ENCODE peak calls at places on chromosomes 3 and 15, in six cellular contexts. K is esophagus squamous epithelium, Y is heart right ventricle, Q is uterus, P is fibroblast of lung, B is Panc1. V is an unnamed sample.

GRCh38 chr15:41661078-41661528 is 898 bp downstream of the MGA start:
- DNase-seq in K (no peak), Y (no peak), Q (no peak), P (no peak), B (no peak), V (peak; percentile 5)

GRCh38 chr3:172536993-172537419 is 13.8 kb upstream of the TNFSF10 start:
- DNase-seq in K (no peak), Y (no peak), Q (no peak), P (no peak), B (no peak), V (peak; percentile 99)

GRCh38 chr3:180534828-180535227 is 67.1 kb upstream of the TTC14 start:
- DNase-seq in K (no peak), Y (no peak), Q (no peak), P (no peak), B (no peak), V (no peak)

GRCh38 chr3:132432639-132433038 is 15.3 kb downstream of the DNAJC13 start:
- DNase-seq in K (no peak), Y (no peak), Q (no peak), P (peak; percentile 89), B (peak; percentile 42), V (peak; percentile 86)

GRCh38 chr15:58010983-58011382 is 54.5 kb downstream of the ALDH1A2 start:
- DNase-seq in K (no peak), Y (no peak), Q (no peak), P (no peak), B (no peak), V (no peak)

GRCh38 chr3:33398410-33398809 is 41.8 kb downstream of the UBP1 start:
- DNase-seq in K (no peak), Y (no peak), Q (no peak), P (no peak), B (no peak), V (no peak)

GRCh38 chr3:21041621-21042020 is 709.4 kb downstream of the ZNF385D start:
- DNase-seq in K (no peak), Y (no peak), Q (no peak), P (peak; percentile 7), B (no peak), V (no peak)

GRCh38 chr15:42059661-42060476 is 34.5 kb downstream of the PLA2G4D start:
- DNase-seq in K (no peak), Y (peak; percentile 41), Q (no peak), P (peak; percentile 16), B (peak; percentile 47), V (peak; percentile 41)

GRCh38 chr3:21524113-21524512 is 226.9 kb downstream of the ZNF385D start:
- DNase-seq in K (no peak), Y (no peak), Q (no peak), P (peak; percentile 42), B (no peak), V (no peak)

GRCh38 chr15:62495670-62496328 is 330.7 kb upstream of the C2CD4B start:
- DNase-seq in K (no peak), Y (no peak), Q (peak; percentile 73), P (peak; percentile 95), B (no peak), V (peak; percentile 68)

GRCh38 chr3:79258479-79258878 is 509.3 kb downstream of the ROBO1 start:
- DNase-seq in K (no peak), Y (no peak), Q (no peak), P (no peak), B (no peak), V (no peak)

GRCh38 chr3:124275421-124275820 is 283.5 kb upstream of the ROPN1 start:
- DNase-seq in K (no peak), Y (peak; percentile 57), Q (peak; percentile 49), P (no peak), B (no peak), V (no peak)

GRCh38 chr3:182241777-182242556 is 530.2 kb downstream of the SOX2 start:
- DNase-seq in K (no peak), Y (peak; percentile 23), Q (peak; percentile 61), P (peak; percentile 97), B (no peak), V (no peak)

GRCh38 chr3:27939940-27940339 is 217.8 kb upstream of the EOMES start:
- DNase-seq in K (no peak), Y (no peak), Q (no peak), P (peak; percentile 66), B (no peak), V (peak; percentile 12)

GRCh38 chr15:51680316-51680715 is 987 bp upstream of the SCG3 start:
- DNase-seq in K (no peak), Y (no peak), Q (no peak), P (no peak), B (no peak), V (no peak)

GRCh38 chr15:22786868-22787698 is 639 bp downstream of the NIPA1 start:
- DNase-seq in K (no peak), Y (peak; percentile 26), Q (peak; percentile 21), P (peak; percentile 30), B (no peak), V (peak; percentile 7)

GRCh38 chr3:98971183-98971681 is 69.7 kb upstream of the DCBLD2 start:
- DNase-seq in K (no peak), Y (no peak), Q (no peak), P (peak; percentile 98), B (no peak), V (peak; percentile 100)

GRCh38 chr3:191269289-191270085 is 59.7 kb upstream of the CCDC50 start:
- DNase-seq in K (no peak), Y (no peak), Q (no peak), P (peak; percentile 71), B (no peak), V (no peak)

GRCh38 chr3:174089592-174089991 is 692.0 kb downstream of the NLGN1 start:
- DNase-seq in K (no peak), Y (no peak), Q (no peak), P (no peak), B (no peak), V (no peak)

GRCh38 chr3:141148770-141149169 is 82.9 kb upstream of the PXYLP1 start:
- DNase-seq in K (no peak), Y (no peak), Q (no peak), P (no peak), B (no peak), V (no peak)

GRCh38 chr15:81897011-81897677 is 148.7 kb downstream of the MEX3B start:
- DNase-seq in K (no peak), Y (no peak), Q (no peak), P (peak; percentile 83), B (no peak), V (peak; percentile 9)

GRCh38 chr3:190076601-190077444 is 43.9 kb downstream of the P3H2 start:
- DNase-seq in K (no peak), Y (no peak), Q (peak; percentile 28), P (peak; percentile 99), B (peak; percentile 77), V (peak; percentile 99)

GRCh38 chr3:49699281-49699723 is 9.9 kb downstream of the RNF123 start:
- DNase-seq in K (no peak), Y (no peak), Q (no peak), P (no peak), B (no peak), V (no peak)

GRCh38 chr3:59001675-59002074 is 48.1 kb downstream of the CFAP20DC start:
- DNase-seq in K (no peak), Y (no peak), Q (no peak), P (no peak), B (no peak), V (no peak)

GRCh38 chr15:73051402-73051810 is 857 bp upstream of the NEO1 start:
- DNase-seq in K (no peak), Y (peak; percentile 72), Q (no peak), P (no peak), B (no peak), V (peak; percentile 17)

GRCh38 chr15:73051811-73052678 is at the start of gene NEO1:
- DNase-seq in K (peak; percentile 12), Y (peak; percentile 90), Q (peak; percentile 90), P (peak; percentile 74), B (no peak), V (peak; percentile 46)

GRCh38 chr15:73054417-73054963 is 2.2 kb downstream of the NEO1 start:
- DNase-seq in K (no peak), Y (no peak), Q (no peak), P (no peak), B (no peak), V (no peak)

GRCh38 chr15:73052679-73053397 is 575 bp downstream of the NEO1 start:
- DNase-seq in K (no peak), Y (peak; percentile 36), Q (peak; percentile 39), P (peak; percentile 39), B (no peak), V (peak; percentile 35)

GRCh38 chr15:73053398-73053723 is 1.1 kb downstream of the NEO1 start:
- DNase-seq in K (no peak), Y (no peak), Q (no peak), P (no peak), B (no peak), V (peak; percentile 16)
- H3K4me3 ChIP-seq in K (peak overlapping the region; percentile 90), Y (peak overlapping the region; percentile 87), Q (peak overlapping the region; percentile 64), P (peak overlapping the region; percentile 51), B (peak overlapping the region; percentile 51), V (peak overlapping the region; percentile 84)

DNA sequence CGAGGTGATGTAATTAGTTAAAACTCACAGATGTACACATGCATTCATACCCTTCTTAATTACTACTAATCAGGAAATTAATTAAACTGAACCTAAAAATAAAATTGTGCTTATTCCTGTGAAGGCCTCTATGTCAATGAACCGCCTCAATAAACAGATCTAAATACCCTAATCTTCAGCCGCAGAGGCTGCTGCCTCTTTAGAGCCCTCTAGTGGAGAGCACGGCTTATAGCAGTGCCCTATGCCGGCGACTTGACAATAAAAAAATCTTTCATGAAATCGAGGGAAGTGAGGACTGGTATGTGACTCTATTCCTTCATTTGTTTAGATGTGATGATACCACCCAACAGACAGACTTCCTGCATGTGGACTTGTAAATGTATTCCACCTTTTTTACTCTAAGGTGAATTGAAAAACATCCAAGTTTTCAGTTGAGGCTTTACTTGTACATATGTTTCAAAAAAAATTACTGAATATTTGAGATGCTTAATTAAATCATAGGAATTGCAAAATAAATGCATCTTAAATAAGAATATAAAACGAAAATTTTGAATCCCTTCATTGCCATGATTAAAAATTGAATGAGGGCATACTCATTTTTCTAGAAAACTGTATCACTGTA is 8.3 kb upstream of the EPHA3 start:
- DNase-seq in K (no peak), Y (peak; percentile 16), Q (no peak), P (peak; percentile 53), B (no peak), V (peak; percentile 62)
- TF ChIP-seq CTCF in K (peak; percentile 78), Y (peak; percentile 61), Q (peak; percentile 34), P (peak; percentile 99), B (peak; percentile 89), V (peak; percentile 84)

GRCh38 chr3:134609821-134610454 is 40.9 kb downstream of the KY start:
- DNase-seq in K (no peak), Y (no peak), Q (no peak), P (no peak), B (no peak), V (no peak)
- H3K36me3 ChIP-seq in K (no peaks in the 10 kb centered on the region), Y (no peaks in the 10 kb centered on the region), Q (no peaks in the 10 kb centered on the region), P (no peaks in the 10 kb centered on the region), B (no peaks in the 10 kb centered on the region), V (no peaks in the 10 kb centered on the region)

DNA sequence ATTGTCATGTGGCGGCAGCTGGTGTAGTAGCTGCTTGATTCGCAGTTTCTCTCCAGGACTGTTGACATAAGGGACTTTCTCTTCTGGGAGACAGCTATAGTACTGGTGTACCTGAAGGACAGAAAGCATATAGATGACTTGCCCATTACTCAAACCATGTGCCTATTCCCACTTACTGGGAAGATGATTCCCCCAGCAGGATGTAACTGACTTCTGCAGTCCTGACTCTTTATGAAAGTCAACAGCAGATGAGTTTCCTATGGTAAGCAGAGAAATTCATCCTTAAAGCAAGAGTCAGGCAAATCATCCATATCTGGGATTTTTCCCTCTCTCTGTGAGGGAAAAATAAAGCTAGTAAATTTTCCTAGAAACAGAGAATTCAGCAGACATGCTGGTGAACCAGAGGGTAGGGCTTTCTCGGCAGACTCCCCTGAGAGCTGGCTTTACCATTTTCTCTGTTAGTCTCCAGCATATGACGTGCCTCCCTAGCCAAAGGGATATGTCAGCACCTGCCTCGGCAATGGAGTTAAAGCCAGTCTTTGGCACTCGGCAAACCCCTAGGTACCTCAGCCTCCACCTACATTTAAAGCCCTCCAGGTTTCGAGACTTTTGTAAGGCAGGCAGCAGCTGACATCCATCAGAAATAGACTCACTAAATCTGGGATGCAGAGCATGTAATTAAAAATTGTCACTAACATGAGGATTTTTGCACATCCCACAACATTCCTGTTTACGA is 62.1 kb downstream of the PRICKLE2 start:
- DNase-seq in K (no peak), Y (no peak), Q (no peak), P (no peak), B (no peak), V (peak; percentile 69)
- H3K4me3 ChIP-seq in K (no peak overlapping the region), Y (no peak overlapping the region), Q (no peak overlapping the region), P (no peak overlapping the region), B (no peak overlapping the region), V (no peak overlapping the region)